ENCODE peak calls at places on chromosomes 13 and 19, in seven cellular contexts. D is cardiac muscle cell; Y is IMR-90; A is right lobe of liver; F is heart left ventricle; L is CD8-positive, alpha-beta T cell; M is GM23248. X is an unnamed sample.

GRCh38 chr19:883661-884211 is 9.3 kb downstream of the MED16 start:
- DNase-seq in M (no peak), F (no peak), L (no peak), A (no peak), Y (no peak), D (no peak), X (no peak)

GRCh38 chr19:19491321-19492025 is 23.9 kb downstream of the TSSK6 start:
- DNase-seq in D (no peak), M (no peak), F (no peak), Y (no peak), L (no peak), A (no peak), X (peak; percentile 74)

GRCh38 chr13:104650426-104650825 is 1584.2 kb upstream of the SLC10A2 start:
- DNase-seq in F (no peak), Y (no peak), M (no peak), D (no peak), A (no peak), L (no peak), X (no peak)

GRCh38 chr19:27975419-27976005 is 1237.4 kb downstream of the UQCRFS1 start:
- DNase-seq in M (no peak), Y (no peak), D (no peak), F (no peak), L (no peak), A (no peak), X (no peak)

GRCh38 chr13:21420706-21421105 is 38.4 kb downstream of the ZDHHC20 start:
- DNase-seq in A (no peak), Y (peak; percentile 58), L (no peak), D (no peak), M (peak; percentile 61), F (no peak), X (no peak)

GRCh38 chr19:14413765-14414171 is 5.4 kb downstream of the DDX39A start:
- DNase-seq in A (no peak), L (no peak), F (no peak), Y (peak; percentile 50), D (no peak), M (peak; percentile 47), X (no peak)

GRCh38 chr13:107461751-107462150 is 753.6 kb downstream of the LIG4 start:
- DNase-seq in D (no peak), Y (peak; percentile 66), A (no peak), F (no peak), M (no peak), L (no peak), X (no peak)

GRCh38 chr13:23718916-23719470 is 148.8 kb downstream of the TNFRSF19 start:
- DNase-seq in A (no peak), L (no peak), M (no peak), D (no peak), F (no peak), Y (peak; percentile 55), X (no peak)

GRCh38 chr13:44129418-44129817 is 244.2 kb upstream of the SERP2 start:
- DNase-seq in Y (no peak), D (no peak), F (no peak), A (no peak), L (no peak), M (no peak), X (no peak)

GRCh38 chr19:5664515-5664914 is 15.8 kb downstream of the MICOS13 start:
- DNase-seq in M (no peak), F (no peak), Y (no peak), D (no peak), A (no peak), L (no peak), X (no peak)

GRCh38 chr13:19606152-19606551 is 27.3 kb upstream of the MPHOSPH8 start:
- DNase-seq in D (no peak), M (peak; percentile 36), F (no peak), Y (peak; percentile 48), L (no peak), A (no peak), X (no peak)

GRCh38 chr13:112194167-112194530 is 127.2 kb downstream of the SOX1 start:
- DNase-seq in F (no peak), L (no peak), M (no peak), D (no peak), Y (no peak), A (peak; percentile 57), X (no peak)

GRCh38 chr19:31378404-31378803 is 29.2 kb upstream of the TSHZ3 start:
- DNase-seq in D (no peak), L (no peak), Y (peak; percentile 95), M (peak; percentile 90), F (peak; percentile 66), A (no peak), X (peak; percentile 22)

GRCh38 chr13:46160474-46161066 is 21.4 kb downstream of the LCP1 start:
- DNase-seq in M (peak; percentile 62), D (peak; percentile 45), Y (peak; percentile 54), A (no peak), L (no peak), F (no peak), X (no peak)

GRCh38 chr13:59982631-59983382 is 180.9 kb downstream of the DIAPH3 start:
- DNase-seq in Y (peak; percentile 38), L (no peak), F (no peak), M (no peak), D (no peak), A (no peak), X (no peak)

GRCh38 chr13:25252229-25252628 is 35.1 kb downstream of the MTMR6 start:
- DNase-seq in D (no peak), M (no peak), F (no peak), L (no peak), A (no peak), Y (no peak), X (no peak)

GRCh38 chr13:114019367-114019766 is 45.5 kb upstream of the C13orf46 start:
- DNase-seq in D (no peak), F (no peak), A (no peak), Y (no peak), M (peak; percentile 44), L (no peak), X (peak; percentile 63)

GRCh38 chr19:2394669-2395292 is 32.6 kb downstream of the TIMM13 start:
- DNase-seq in F (no peak), M (no peak), Y (no peak), D (no peak), A (peak; percentile 87), L (no peak), X (no peak)
- H3K27ac ChIP-seq in F (no peak overlapping the region), M (no peak overlapping the region), Y (no peak overlapping the region), D (no peak overlapping the region), A (peak overlapping the region; percentile 65), L (no peak overlapping the region), X (no peak overlapping the region)

GRCh38 chr13:78587395-78587794 is 16.0 kb downstream of the POU4F1 start:
- DNase-seq in M (no peak), F (no peak), L (no peak), Y (no peak), D (no peak), A (no peak), X (no peak)
- H3K27me3 ChIP-seq in M (peaks cover 69% of the 10 kb centered on the region), F (peaks cover 61% of the 10 kb centered on the region), L (peaks cover 20% of the 10 kb centered on the region), Y (peaks cover 28% of the 10 kb centered on the region), D (peaks cover 98% of the 10 kb centered on the region), A (peaks cover 9% of the 10 kb centered on the region), X (no peaks in the 10 kb centered on the region)

DNA sequence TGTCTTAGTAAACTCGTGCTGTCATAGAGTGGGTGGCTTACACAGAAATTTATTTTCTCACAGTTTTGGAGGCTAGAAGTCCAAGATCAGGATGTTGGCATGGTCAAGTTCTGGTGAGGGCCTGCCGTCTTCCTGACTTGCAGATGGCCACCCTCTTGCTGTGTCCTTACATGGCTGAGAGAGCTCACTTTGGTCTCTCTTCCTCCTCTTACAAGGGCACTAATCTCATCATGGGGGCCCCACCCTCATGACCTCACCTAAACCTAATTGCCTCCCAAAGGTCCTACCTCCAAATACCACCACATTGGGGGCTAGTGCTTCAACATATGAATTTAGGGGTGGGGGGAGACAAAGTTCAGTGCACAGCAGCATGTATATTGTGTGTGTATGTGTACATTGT is 14.3 kb upstream of the GPR18 start:
- DNase-seq in Y (no peak), F (no peak), M (no peak), A (no peak), D (no peak), L (no peak), X (no peak)
- H3K27ac ChIP-seq in Y (no peak overlapping the region), F (no peak overlapping the region), M (no peak overlapping the region), A (no peak overlapping the region), D (no peak overlapping the region), L (peak overlapping the region; percentile 26), X (peak overlapping the region; percentile 4)

DNA sequence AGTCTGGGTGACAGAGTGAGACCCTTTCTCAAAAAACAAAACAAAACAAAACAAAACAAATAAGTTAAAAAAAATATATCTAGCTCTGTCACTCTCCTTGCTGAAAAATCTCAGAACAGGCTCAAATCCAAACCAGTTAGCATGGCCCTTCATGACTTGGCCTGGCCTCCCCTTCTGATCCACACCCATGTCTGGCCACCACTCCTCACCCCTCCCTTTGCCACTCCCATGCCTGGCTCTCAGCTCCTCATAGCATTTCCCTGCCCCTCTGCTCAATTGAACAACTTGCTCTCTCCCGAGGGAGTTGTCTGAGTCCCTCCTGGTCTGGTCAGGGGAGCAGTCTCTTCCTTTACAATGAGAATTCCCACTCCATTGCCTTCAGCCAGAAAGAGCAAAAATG is 4.0 kb upstream of the GSX1 start:
- DNase-seq in L (no peak), A (no peak), F (no peak), Y (no peak), M (no peak), D (no peak), X (no peak)
- H3K27me3 ChIP-seq in L (peaks cover 22% of the 10 kb centered on the region), A (peaks cover 10% of the 10 kb centered on the region), F (peaks cover 62% of the 10 kb centered on the region), Y (peaks cover 48% of the 10 kb centered on the region), M (peaks cover 52% of the 10 kb centered on the region), D (peaks cover 100% of the 10 kb centered on the region), X (peaks cover 7% of the 10 kb centered on the region)